ENCODE peak calls at places on chromosome X, in nine cellular contexts. N is transverse colon, Z is HCT116, R is sigmoid colon, E is stomach, C is K562, O is HL-60, D is GM12878, U is breast epithelium. V is an unnamed sample.
A peak's percentile ranks its signal among the peaks of the same experiment; 100 is the strongest.

GRCh38 chrX:30065226-30065625 is 150.1 kb upstream of the MAGEB2 start:
- DNase-seq in N (no peak), Z (no peak), R (no peak), E (no peak), C (no peak), O (no peak), D (no peak), U (no peak), V (no peak)

GRCh38 chrX:124342174-124342867 is 4.0 kb upstream of the SH2D1A start:
- DNase-seq in N (no peak), Z (no peak), R (no peak), E (no peak), C (no peak), O (no peak), D (no peak), U (no peak), V (no peak)

GRCh38 chrX:55489315-55490009 is at the start of gene USP51:
- DNase-seq in N (peak; percentile 34), Z (no peak), R (peak; percentile 82), E (peak; percentile 42), C (peak; percentile 28), O (no peak), D (peak; percentile 16), U (peak; percentile 42), V (peak; percentile 91)

GRCh38 chrX:11756354-11757318 is 1.4 kb upstream of the MSL3 start:
- DNase-seq in N (no peak), Z (no peak), R (no peak), E (no peak), C (no peak), O (no peak), D (no peak), U (no peak), V (no peak)

GRCh38 chrX:132483951-132484350 is 4.9 kb downstream of the MBNL3 start:
- DNase-seq in N (no peak), Z (no peak), R (no peak), E (no peak), C (no peak), O (no peak), D (no peak), U (no peak), V (no peak)

GRCh38 chrX:152072236-152072635 is 66.1 kb downstream of the MAGEA10 start:
- DNase-seq in N (no peak), Z (no peak), R (no peak), E (no peak), C (no peak), O (no peak), D (no peak), U (no peak), V (no peak)

GRCh38 chrX:115642895-115643530 is 82.0 kb downstream of the PLS3 start:
- DNase-seq in N (peak; percentile 14), Z (peak; percentile 15), R (peak; percentile 69), E (peak; percentile 36), C (peak; percentile 33), O (peak; percentile 12), D (peak; percentile 23), U (no peak), V (no peak)

GRCh38 chrX:88284844-88285243 is 462.2 kb upstream of the CPXCR1 start:
- DNase-seq in N (no peak), Z (no peak), R (no peak), E (peak; percentile 62), C (no peak), O (no peak), D (no peak), U (peak; percentile 54), V (no peak)

DNA sequence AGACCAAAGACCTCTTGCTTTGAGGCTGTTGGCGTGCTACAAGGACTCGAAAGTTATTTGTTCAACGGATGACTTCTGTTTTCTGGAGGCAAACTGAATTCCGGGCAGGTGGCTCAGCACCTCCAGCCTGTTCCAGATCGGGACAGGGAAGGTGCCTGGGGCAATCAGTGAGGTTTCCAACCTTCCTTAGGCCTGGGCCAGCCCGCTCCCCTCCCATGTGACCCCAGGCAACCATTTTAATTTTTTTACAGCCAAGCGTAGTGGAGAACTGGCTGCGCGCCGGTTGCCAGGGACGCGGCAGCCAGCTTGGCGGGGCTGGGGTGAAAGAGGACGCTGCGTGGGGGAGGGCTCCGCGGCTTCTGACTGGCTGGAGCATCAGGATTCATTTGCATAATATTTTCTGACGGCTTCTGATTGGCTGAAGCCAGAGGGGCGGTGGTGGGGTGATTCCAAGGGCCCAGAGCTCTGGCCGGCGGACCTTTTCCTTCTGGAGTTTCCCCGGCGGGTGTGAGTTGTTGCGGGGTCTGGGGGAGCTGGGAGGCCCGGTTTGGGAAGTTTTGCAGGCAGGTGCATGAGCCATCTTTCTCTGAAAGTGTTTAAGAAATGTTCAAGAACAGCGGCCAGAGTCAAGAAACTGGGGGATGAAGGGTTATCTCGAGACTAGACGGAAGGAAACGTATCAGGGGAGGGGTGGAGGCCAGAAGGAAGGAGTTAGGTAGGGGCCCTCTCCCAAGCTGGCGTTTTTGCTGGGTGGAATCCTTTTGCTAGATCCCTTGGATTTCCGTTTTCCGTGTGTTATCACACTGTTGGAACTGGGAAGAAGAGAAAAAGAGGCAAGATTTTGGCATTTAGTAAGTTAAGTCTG is at the start of gene MID1IP1:
- DNase-seq in N (peak; percentile 92), Z (peak; percentile 77), R (peak; percentile 97), E (peak; percentile 88), C (peak; percentile 94), O (peak; percentile 77), D (no peak), U (peak; percentile 90), V (no peak)
- TF ChIP-seq POLR2AphosphoS5 in N (peak; percentile 68), Z (peak; percentile 79), R (peak; percentile 75), E (peak; percentile 36), C (peak; percentile 81), O (peak; percentile 50), D (no peak), U (peak; percentile 45), V (peak; percentile 77)

GRCh38 chrX:129577473-129577872 is 37.4 kb downstream of the OCRL start:
- DNase-seq in N (no peak), Z (no peak), R (no peak), E (no peak), C (peak; percentile 22), O (no peak), D (no peak), U (no peak), V (no peak)
- H3K27ac ChIP-seq in N (no peak overlapping the region), Z (no peak overlapping the region), R (no peak overlapping the region), E (no peak overlapping the region), C (peak overlapping the region; percentile 71), O (no peak overlapping the region), D (no peak overlapping the region), U (no peak overlapping the region), V (no peak overlapping the region)

GRCh38 chrX:17828156-17828555 is 32.9 kb downstream of the RAI2 start:
- DNase-seq in N (no peak), Z (no peak), R (no peak), E (no peak), C (no peak), O (no peak), D (no peak), U (no peak), V (no peak)

GRCh38 chrX:17826609-17827496 is 34.2 kb downstream of the RAI2 start:
- DNase-seq in N (peak; percentile 36), Z (no peak), R (no peak), E (no peak), C (no peak), O (no peak), D (no peak), U (no peak), V (no peak)

GRCh38 chrX:17831255-17831654 is 29.8 kb downstream of the RAI2 start:
- DNase-seq in N (no peak), Z (no peak), R (no peak), E (no peak), C (no peak), O (no peak), D (no peak), U (no peak), V (no peak)

GRCh38 chrX:17830211-17830610 is 30.9 kb downstream of the RAI2 start:
- DNase-seq in N (no peak), Z (no peak), R (no peak), E (no peak), C (no peak), O (no peak), D (no peak), U (no peak), V (no peak)

DNA sequence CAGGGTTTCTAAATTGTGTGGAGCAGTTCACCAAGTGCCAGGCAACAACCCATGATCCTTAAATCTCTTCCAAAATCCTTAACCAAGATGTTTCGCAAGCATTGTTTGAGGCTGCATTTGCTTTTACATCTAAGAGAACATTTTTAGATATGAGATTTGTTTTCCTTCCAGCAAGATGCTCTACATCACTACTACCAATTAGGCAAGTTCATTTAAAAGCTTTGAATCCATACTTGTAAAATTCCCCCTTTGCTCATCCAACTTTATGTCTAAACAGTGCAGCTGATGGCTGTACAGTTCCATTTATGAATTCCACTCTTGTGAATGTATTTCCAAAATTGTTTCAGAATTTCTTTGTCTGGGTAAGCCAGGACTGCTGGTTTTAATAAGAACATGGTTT is 31.6 kb downstream of the RAI2 start:
- DNase-seq in N (no peak), Z (no peak), R (no peak), E (no peak), C (no peak), O (no peak), D (no peak), U (no peak), V (no peak)
- TF ChIP-seq POLR2AphosphoS5 in N (no peak), Z (no peak), R (no peak), E (no peak), C (no peak), O (no peak), D (no peak), U (no peak), V (no peak)

GRCh38 chrX:73214366-73215094 is at the start of gene NAP1L2:
- DNase-seq in N (peak; percentile 26), Z (no peak), R (peak; percentile 71), E (no peak), C (no peak), O (no peak), D (no peak), U (peak; percentile 26), V (no peak)
- H3K27ac ChIP-seq in N (peak within 1 kb of the TSS; percentile 64), Z (no peak within 1 kb of the TSS), R (peak within 1 kb of the TSS; percentile 74), E (peak within 1 kb of the TSS; percentile 24), C (no peak within 1 kb of the TSS), O (no peak within 1 kb of the TSS), D (peak within 1 kb of the TSS; percentile 52), U (peak within 1 kb of the TSS; percentile 54), V (peak within 1 kb of the TSS; percentile 59)

DNA sequence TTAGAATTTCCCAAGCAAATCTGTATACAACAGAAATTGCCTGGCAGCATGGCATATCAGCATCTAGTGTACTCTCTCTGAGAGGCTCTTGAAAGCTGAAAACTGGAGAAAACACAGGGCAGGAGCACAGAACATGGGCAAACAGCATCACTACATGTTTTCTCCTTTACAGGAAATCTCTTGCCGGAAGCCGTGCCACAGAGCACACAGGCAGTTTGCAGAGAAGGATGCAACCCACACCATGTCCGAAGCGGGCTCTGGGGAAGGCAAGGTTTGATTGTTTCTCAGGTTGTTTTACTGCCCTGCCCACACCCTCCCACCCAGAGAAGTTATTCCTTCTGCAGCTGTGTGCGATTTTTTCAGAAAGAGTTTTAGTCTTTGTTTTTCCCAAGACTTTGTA is 41.1 kb upstream of the FAM9C start:
- DNase-seq in N (no peak), Z (no peak), R (no peak), E (no peak), C (no peak), O (no peak), D (peak; percentile 74), U (no peak), V (no peak)
- TF ChIP-seq POLR2AphosphoS5 in N (no peak), Z (no peak), R (no peak), E (peak; percentile 9), C (no peak), O (no peak), D (peak; percentile 90), U (no peak), V (no peak)

GRCh38 chrX:8090482-8090881 is 80.6 kb downstream of the VCX2 start:
- DNase-seq in N (no peak), Z (no peak), R (no peak), E (no peak), C (no peak), O (no peak), D (no peak), U (no peak), V (no peak)
- H3K27ac ChIP-seq in N (no peak overlapping the region), Z (no peak overlapping the region), R (no peak overlapping the region), E (no peak overlapping the region), C (no peak overlapping the region), O (no peak overlapping the region), D (no peak overlapping the region), U (no peak overlapping the region), V (no peak overlapping the region)